ENCODE peak calls at places on chromosomes 7 and 10, in five cellular contexts. One of them, this sample, is unnamed.

GRCh38 chr7:636396-636795 is 90.1 kb upstream of the DNAAF5 start:
- DNase-seq in endothelial cell: peak; percentile 42
- DNase-seq in ACHN: peak; percentile 33
- DNase-seq in brain microvascular endothelial cell: peak; percentile 21
- DNase-seq in sciatic nerve: no peak
- DNase-seq in this sample: peak; percentile 38

GRCh38 chr7:156386097-156386496 is 254.5 kb upstream of the RNF32 start:
- DNase-seq in ACHN: peak; percentile 33
- DNase-seq in endothelial cell: peak; percentile 53
- DNase-seq in brain microvascular endothelial cell: no peak
- DNase-seq in sciatic nerve: no peak
- DNase-seq in this sample: no peak

GRCh38 chr10:116893686-116894037 is 44.4 kb downstream of the ENO4 start:
- DNase-seq in sciatic nerve: no peak
- DNase-seq in brain microvascular endothelial cell: no peak
- DNase-seq in endothelial cell: no peak
- DNase-seq in ACHN: no peak
- DNase-seq in this sample: no peak

GRCh38 chr10:6721964-6722615 is 142.0 kb upstream of the PRKCQ start:
- DNase-seq in ACHN: peak; percentile 35
- DNase-seq in endothelial cell: no peak
- DNase-seq in sciatic nerve: no peak
- DNase-seq in brain microvascular endothelial cell: peak; percentile 81
- DNase-seq in this sample: peak; percentile 79

GRCh38 chr10:77397103-77397502 is 240.5 kb downstream of the KCNMA1 start:
- DNase-seq in brain microvascular endothelial cell: no peak
- DNase-seq in endothelial cell: no peak
- DNase-seq in ACHN: no peak
- DNase-seq in sciatic nerve: no peak
- DNase-seq in this sample: no peak

GRCh38 chr10:129965940-129966339 is 1.9 kb upstream of the EBF3 start:
- DNase-seq in brain microvascular endothelial cell: no peak
- DNase-seq in sciatic nerve: peak; percentile 58
- DNase-seq in ACHN: no peak
- DNase-seq in endothelial cell: no peak
- DNase-seq in this sample: no peak

GRCh38 chr10:22761569-22762220 is 47.3 kb upstream of the PIP4K2A start:
- DNase-seq in sciatic nerve: no peak
- DNase-seq in ACHN: no peak
- DNase-seq in endothelial cell: no peak
- DNase-seq in brain microvascular endothelial cell: no peak
- DNase-seq in this sample: no peak

GRCh38 chr7:135321556-135321955 is 87.9 kb downstream of the STRA8 start:
- DNase-seq in endothelial cell: no peak
- DNase-seq in ACHN: no peak
- DNase-seq in brain microvascular endothelial cell: no peak
- DNase-seq in sciatic nerve: no peak
- DNase-seq in this sample: peak; percentile 52

GRCh38 chr7:46927131-46927810 is 654.6 kb downstream of the TNS3 start:
- DNase-seq in sciatic nerve: no peak
- DNase-seq in endothelial cell: no peak
- DNase-seq in ACHN: no peak
- DNase-seq in brain microvascular endothelial cell: no peak
- DNase-seq in this sample: no peak

GRCh38 chr7:98995111-98995510 is 116.8 kb downstream of the TRRAP start:
- DNase-seq in endothelial cell: no peak
- DNase-seq in brain microvascular endothelial cell: no peak
- DNase-seq in ACHN: no peak
- DNase-seq in sciatic nerve: no peak
- DNase-seq in this sample: no peak

GRCh38 chr7:90597879-90598278 is 1.8 kb downstream of the CDK14 start:
- DNase-seq in ACHN: no peak
- DNase-seq in brain microvascular endothelial cell: no peak
- DNase-seq in endothelial cell: no peak
- DNase-seq in sciatic nerve: no peak
- DNase-seq in this sample: no peak

GRCh38 chr7:105876964-105877601 is 684 bp upstream of the ATXN7L1 start:
- DNase-seq in ACHN: peak; percentile 87
- DNase-seq in sciatic nerve: peak; percentile 78
- DNase-seq in endothelial cell: peak; percentile 45
- DNase-seq in brain microvascular endothelial cell: peak; percentile 11
- DNase-seq in this sample: peak; percentile 37

GRCh38 chr7:85172530-85172941 is 14.3 kb downstream of the SEMA3D start:
- DNase-seq in ACHN: no peak
- DNase-seq in brain microvascular endothelial cell: peak; percentile 88
- DNase-seq in endothelial cell: no peak
- DNase-seq in sciatic nerve: no peak
- DNase-seq in this sample: peak; percentile 85

GRCh38 chr10:60848126-60848525 is 69.8 kb downstream of the CDK1 start:
- DNase-seq in ACHN: peak; percentile 10
- DNase-seq in sciatic nerve: no peak
- DNase-seq in brain microvascular endothelial cell: peak; percentile 53
- DNase-seq in endothelial cell: no peak
- DNase-seq in this sample: peak; percentile 70

GRCh38 chr10:80253266-80253962 is 36.0 kb downstream of the MAT1A start:
- DNase-seq in endothelial cell: no peak
- DNase-seq in sciatic nerve: no peak
- DNase-seq in brain microvascular endothelial cell: no peak
- DNase-seq in ACHN: no peak
- DNase-seq in this sample: peak; percentile 15

GRCh38 chr10:75462865-75463264 is 31.4 kb downstream of the LRMDA start:
- DNase-seq in sciatic nerve: no peak
- DNase-seq in endothelial cell: no peak
- DNase-seq in ACHN: no peak
- DNase-seq in brain microvascular endothelial cell: no peak
- DNase-seq in this sample: no peak

GRCh38 chr10:131852161-131852822 is 48.5 kb upstream of the PPP2R2D start:
- DNase-seq in sciatic nerve: peak; percentile 37
- DNase-seq in endothelial cell: no peak
- DNase-seq in ACHN: no peak
- DNase-seq in brain microvascular endothelial cell: no peak
- DNase-seq in this sample: no peak

GRCh38 chr7:2437136-2437535 is 33.7 kb downstream of the CHST12 start:
- DNase-seq in ACHN: no peak
- DNase-seq in brain microvascular endothelial cell: no peak
- DNase-seq in sciatic nerve: no peak
- DNase-seq in endothelial cell: no peak
- DNase-seq in this sample: no peak

GRCh38 chr7:76037310-76037709 is 10.5 kb downstream of the STYXL1 start:
- DNase-seq in sciatic nerve: no peak
- DNase-seq in endothelial cell: no peak
- DNase-seq in brain microvascular endothelial cell: peak; percentile 76
- DNase-seq in ACHN: no peak
- DNase-seq in this sample: peak; percentile 66

GRCh38 chr7:151754142-151754590 is 122.7 kb downstream of the PRKAG2 start:
- DNase-seq in endothelial cell: peak; percentile 92
- DNase-seq in ACHN: peak; percentile 100
- DNase-seq in brain microvascular endothelial cell: peak; percentile 98
- DNase-seq in sciatic nerve: peak; percentile 79
- DNase-seq in this sample: peak; percentile 99

GRCh38 chr10:14904316-14904732 is 25.7 kb downstream of the SUV39H2 start:
- DNase-seq in sciatic nerve: no peak
- DNase-seq in ACHN: peak; percentile 55
- DNase-seq in brain microvascular endothelial cell: peak; percentile 22
- DNase-seq in endothelial cell: no peak
- DNase-seq in this sample: peak; percentile 61

GRCh38 chr10:106741131-106741530 is 423.4 kb downstream of the SORCS1 start:
- DNase-seq in brain microvascular endothelial cell: no peak
- DNase-seq in endothelial cell: no peak
- DNase-seq in ACHN: no peak
- DNase-seq in sciatic nerve: no peak
- DNase-seq in this sample: no peak

GRCh38 chr10:62043493-62043938 is 142.0 kb downstream of the ARID5B start:
- DNase-seq in ACHN: no peak
- DNase-seq in endothelial cell: no peak
- DNase-seq in sciatic nerve: no peak
- DNase-seq in brain microvascular endothelial cell: no peak
- DNase-seq in this sample: peak; percentile 61

GRCh38 chr7:23247101-23247601 is 576 bp downstream of the GPNMB start:
- DNase-seq in brain microvascular endothelial cell: no peak
- DNase-seq in endothelial cell: no peak
- DNase-seq in ACHN: no peak
- DNase-seq in sciatic nerve: no peak
- DNase-seq in this sample: peak; percentile 31

GRCh38 chr10:124898493-124898892 is 43.4 kb upstream of the ZRANB1 start:
- DNase-seq in sciatic nerve: no peak
- DNase-seq in brain microvascular endothelial cell: no peak
- DNase-seq in endothelial cell: no peak
- DNase-seq in ACHN: no peak
- DNase-seq in this sample: no peak

GRCh38 chr7:80307251-80307856 is 172.7 kb downstream of the GNAI1 start:
- DNase-seq in ACHN: no peak
- DNase-seq in endothelial cell: no peak
- DNase-seq in sciatic nerve: no peak
- DNase-seq in brain microvascular endothelial cell: peak; percentile 78
- DNase-seq in this sample: peak; percentile 97

GRCh38 chr7:12889391-12889790 is 202.0 kb downstream of the ARL4A start:
- DNase-seq in brain microvascular endothelial cell: peak; percentile 40
- DNase-seq in endothelial cell: no peak
- DNase-seq in ACHN: no peak
- DNase-seq in sciatic nerve: no peak
- DNase-seq in this sample: peak; percentile 55

GRCh38 chr10:97771055-97771811 is 566 bp downstream of the SFRP5 start:
- DNase-seq in sciatic nerve: no peak
- DNase-seq in ACHN: peak; percentile 17
- DNase-seq in endothelial cell: peak; percentile 34
- DNase-seq in brain microvascular endothelial cell: peak; percentile 11
- DNase-seq in this sample: peak; percentile 34

This sample was measured in choroid plexus epithelial cell.